ENCODE peak calls at places on chromosome 22, in nine cellular contexts. I, K, C, H, J, E, A, Z and W are unnamed samples.

GRCh38 chr22:43313497-43314474 is 29.4 kb downstream of the SCUBE1 start:
- DNase-seq in I (no peak), K (no peak), C (no peak), H (peak; percentile 28), J (no peak), E (no peak), A (no peak), Z (no peak), W (peak; percentile 89)

GRCh38 chr22:38655532-38656255 is 498 bp downstream of the FAM227A start:
- DNase-seq in I (no peak), K (no peak), C (no peak), H (no peak), J (no peak), E (no peak), A (no peak), Z (peak; percentile 17), W (no peak)

GRCh38 chr22:38986629-38987028 is 4.5 kb downstream of the APOBEC3B start:
- DNase-seq in I (no peak), K (no peak), C (no peak), H (no peak), J (no peak), E (no peak), A (no peak), Z (no peak), W (no peak)

GRCh38 chr22:25212337-25212736 is 7.1 kb upstream of the CRYBB2 start:
- DNase-seq in I (no peak), K (no peak), C (no peak), H (no peak), J (no peak), E (no peak), A (no peak), Z (no peak), W (peak; percentile 10)

GRCh38 chr22:31692186-31692886 is 30.3 kb upstream of the PISD start:
- DNase-seq in I (no peak), K (no peak), C (no peak), H (no peak), J (no peak), E (no peak), A (no peak), Z (peak; percentile 28), W (peak; percentile 88)

GRCh38 chr22:45970709-45971388 is 6.1 kb downstream of the WNT7B start:
- DNase-seq in I (no peak), K (no peak), C (no peak), H (peak; percentile 69), J (no peak), E (no peak), A (no peak), Z (peak; percentile 75), W (peak; percentile 62)

GRCh38 chr22:39873963-39874362 is 19.6 kb downstream of the ENTHD1 start:
- DNase-seq in I (no peak), K (no peak), C (no peak), H (no peak), J (no peak), E (no peak), A (no peak), Z (no peak), W (no peak)

GRCh38 chr22:38601221-38601764 is 31.3 kb upstream of the DMC1 start:
- DNase-seq in I (no peak), K (no peak), C (no peak), H (no peak), J (no peak), E (no peak), A (no peak), Z (no peak), W (no peak)

GRCh38 chr22:35697142-35697541 is 20.5 kb upstream of the APOL5 start:
- DNase-seq in I (no peak), K (no peak), C (no peak), H (no peak), J (no peak), E (no peak), A (no peak), Z (no peak), W (no peak)

GRCh38 chr22:50627452-50627913 is 469 bp downstream of the ARSA start:
- DNase-seq in I (no peak), K (no peak), C (no peak), H (peak; percentile 71), J (no peak), E (no peak), A (no peak), Z (no peak), W (no peak)